ENCODE peak calls at places on chromosomes 5 and 9, in ten cellular contexts. V, S, X, O, L, T, D, N, Q and H are unnamed samples.

GRCh38 chr5:142472306-142472951 is 147.6 kb upstream of the SPRY4 start:
- DNase-seq in V (no peak), S (peak; percentile 21), X (no peak), O (no peak), L (no peak), T (no peak), D (no peak), N (no peak), Q (peak; percentile 97), H (peak; percentile 44)

GRCh38 chr5:6715758-6716633 is 2.8 kb downstream of the TENT4A start:
- DNase-seq in V (no peak), S (no peak), X (no peak), O (no peak), L (no peak), T (no peak), D (peak; percentile 7), N (no peak), Q (no peak), H (no peak)

GRCh38 chr5:132772291-132773070 is 4.6 kb downstream of the SEPTIN8 start:
- DNase-seq in V (no peak), S (no peak), X (no peak), O (no peak), L (no peak), T (no peak), D (no peak), N (no peak), Q (no peak), H (no peak)

GRCh38 chr5:177117441-177118045 is 16.0 kb upstream of the NSD1 start:
- DNase-seq in V (no peak), S (no peak), X (no peak), O (no peak), L (peak; percentile 66), T (no peak), D (no peak), N (no peak), Q (no peak), H (no peak)

GRCh38 chr9:38682713-38683112 is 37.2 kb downstream of the FAM240B start:
- DNase-seq in V (no peak), S (no peak), X (no peak), O (no peak), L (no peak), T (no peak), D (no peak), N (no peak), Q (peak; percentile 67), H (peak; percentile 76)

GRCh38 chr9:112041536-112042243 is 133.4 kb downstream of the SUSD1 start:
- DNase-seq in V (peak; percentile 38), S (no peak), X (no peak), O (no peak), L (no peak), T (no peak), D (no peak), N (no peak), Q (peak; percentile 81), H (peak; percentile 99)

GRCh38 chr5:169037478-169037877 is 263.5 kb downstream of the SLIT3 start:
- DNase-seq in V (no peak), S (no peak), X (no peak), O (no peak), L (no peak), T (no peak), D (no peak), N (no peak), Q (no peak), H (no peak)

GRCh38 chr9:137880976-137881530 is 3.5 kb downstream of the CACNA1B start:
- DNase-seq in V (no peak), S (no peak), X (no peak), O (no peak), L (no peak), T (peak; percentile 27), D (no peak), N (no peak), Q (no peak), H (no peak)

GRCh38 chr5:137440800-137441199 is 58.3 kb downstream of the SPOCK1 start:
- DNase-seq in V (no peak), S (no peak), X (no peak), O (peak; percentile 53), L (no peak), T (no peak), D (no peak), N (no peak), Q (no peak), H (no peak)

GRCh38 chr9:83981126-83981871 is 694 bp downstream of the RMI1 start:
- DNase-seq in V (no peak), S (no peak), X (no peak), O (peak; percentile 35), L (no peak), T (peak; percentile 46), D (no peak), N (peak; percentile 29), Q (no peak), H (no peak)

GRCh38 chr9:18888241-18888794 is 144.7 kb downstream of the SAXO1 start:
- DNase-seq in V (no peak), S (no peak), X (no peak), O (no peak), L (no peak), T (no peak), D (no peak), N (no peak), Q (no peak), H (no peak)

GRCh38 chr9:19486803-19487202 is 78.0 kb downstream of the ACER2 start:
- DNase-seq in V (no peak), S (no peak), X (no peak), O (no peak), L (no peak), T (no peak), D (no peak), N (no peak), Q (no peak), H (no peak)

GRCh38 chr5:7873216-7873615 is 4.3 kb downstream of the MTRR start:
- DNase-seq in V (no peak), S (peak; percentile 27), X (no peak), O (no peak), L (no peak), T (no peak), D (peak; percentile 6), N (no peak), Q (no peak), H (no peak)

GRCh38 chr9:12740845-12741244 is 34.0 kb upstream of the LURAP1L start:
- DNase-seq in V (no peak), S (no peak), X (no peak), O (no peak), L (no peak), T (no peak), D (no peak), N (no peak), Q (no peak), H (peak; percentile 42)

GRCh38 chr9:38226491-38226951 is 157.5 kb upstream of the SHB start:
- DNase-seq in V (no peak), S (no peak), X (no peak), O (peak; percentile 99), L (no peak), T (no peak), D (peak; percentile 8), N (no peak), Q (no peak), H (no peak)

GRCh38 chr9:114051281-114051680 is 26.8 kb downstream of the AMBP start:
- DNase-seq in V (no peak), S (no peak), X (no peak), O (no peak), L (peak; percentile 72), T (no peak), D (no peak), N (no peak), Q (no peak), H (no peak)

GRCh38 chr5:32961066-32961429 is 249.9 kb downstream of the NPR3 start:
- DNase-seq in V (no peak), S (no peak), X (no peak), O (no peak), L (no peak), T (no peak), D (no peak), N (no peak), Q (no peak), H (peak; percentile 19)

GRCh38 chr5:79133121-79133656 is 21.6 kb downstream of the BHMT start:
- DNase-seq in V (no peak), S (no peak), X (no peak), O (peak; percentile 53), L (no peak), T (no peak), D (no peak), N (no peak), Q (peak; percentile 45), H (no peak)

GRCh38 chr9:40907657-40908624 is 220.5 kb downstream of the FOXD4L6 start:
- DNase-seq in V (no peak), S (no peak), X (no peak), O (no peak), L (no peak), T (no peak), D (no peak), N (no peak), Q (no peak), H (no peak)

GRCh38 chr5:143108498-143109128 is 294.9 kb downstream of the NR3C1 start:
- DNase-seq in V (no peak), S (no peak), X (no peak), O (peak; percentile 76), L (no peak), T (peak; percentile 56), D (no peak), N (peak; percentile 55), Q (no peak), H (no peak)

GRCh38 chr9:134217431-134218210 is 53.3 kb upstream of the RNU6ATAC start:
- DNase-seq in V (no peak), S (no peak), X (no peak), O (peak; percentile 4), L (no peak), T (peak; percentile 33), D (no peak), N (no peak), Q (peak; percentile 24), H (no peak)

GRCh38 chr5:16456103-16456832 is 9.3 kb downstream of the ZNF622 start:
- DNase-seq in V (no peak), S (no peak), X (no peak), O (peak; percentile 56), L (no peak), T (peak; percentile 36), D (peak; percentile 41), N (no peak), Q (peak; percentile 49), H (peak; percentile 25)

GRCh38 chr5:83426855-83427254 is 44.7 kb upstream of the VCAN start:
- DNase-seq in V (no peak), S (no peak), X (no peak), O (no peak), L (no peak), T (no peak), D (no peak), N (no peak), Q (no peak), H (no peak)

GRCh38 chr5:137075163-137075970 is 423.8 kb downstream of the SPOCK1 start:
- DNase-seq in V (peak; percentile 94), S (no peak), X (no peak), O (peak; percentile 61), L (no peak), T (peak; percentile 48), D (no peak), N (peak; percentile 44), Q (peak; percentile 69), H (peak; percentile 32)

GRCh38 chr5:114316167-114316566 is 45.7 kb upstream of the KCNN2 start:
- DNase-seq in V (no peak), S (no peak), X (no peak), O (no peak), L (no peak), T (no peak), D (no peak), N (no peak), Q (no peak), H (no peak)

GRCh38 chr9:98811051-98811650 is 3.7 kb downstream of the GALNT12 start:
- DNase-seq in V (no peak), S (no peak), X (no peak), O (no peak), L (no peak), T (no peak), D (no peak), N (no peak), Q (no peak), H (no peak)

GRCh38 chr5:11985993-11986392 is 81.7 kb upstream of the CTNND2 start:
- DNase-seq in V (no peak), S (no peak), X (no peak), O (no peak), L (no peak), T (no peak), D (no peak), N (no peak), Q (no peak), H (no peak)

GRCh38 chr9:89683626-89684025 is 78.8 kb downstream of the GADD45G start:
- DNase-seq in V (no peak), S (no peak), X (no peak), O (no peak), L (no peak), T (no peak), D (no peak), N (no peak), Q (no peak), H (no peak)